ENCODE peak calls at places on chromosome 20, in ten cellular contexts. T is CD4-positive, alpha-beta T cell; H is HCT116; X is SK-N-MC; B is pancreas; S is fibroblast of lung; D is body of pancreas; E is effector memory CD4-positive, alpha-beta T cell; P is prostate gland; R is uterus. O is an unnamed sample.

GRCh38 chr20:22382742-22383141 is 201.6 kb downstream of the FOXA2 start:
- DNase-seq in T (no peak), H (no peak), X (no peak), B (no peak), S (no peak), D (no peak), E (no peak), P (no peak), R (no peak), O (no peak)

GRCh38 chr20:4217349-4217761 is 202.0 kb upstream of the RNF24 start:
- DNase-seq in T (no peak), H (no peak), X (no peak), B (no peak), S (no peak), D (no peak), E (no peak), P (no peak), R (no peak), O (no peak)

GRCh38 chr20:19252670-19253120 is 40.3 kb downstream of the SLC24A3 start:
- DNase-seq in T (no peak), H (no peak), X (peak; percentile 45), B (no peak), S (peak; percentile 93), D (peak; percentile 48), E (no peak), P (no peak), R (peak; percentile 54), O (no peak)

GRCh38 chr20:62356948-62357667 is 10.0 kb downstream of the LAMA5 start:
- DNase-seq in T (no peak), H (no peak), X (no peak), B (no peak), S (peak; percentile 67), D (peak; percentile 61), E (no peak), P (no peak), R (peak; percentile 76), O (no peak)

GRCh38 chr20:2626853-2627541 is 25.4 kb upstream of the NOP56 start:
- DNase-seq in T (no peak), H (peak; percentile 72), X (peak; percentile 26), B (no peak), S (peak; percentile 54), D (peak; percentile 5), E (no peak), P (no peak), R (no peak), O (no peak)

GRCh38 chr20:5843054-5843731 is 93.0 kb downstream of the SHLD1 start:
- DNase-seq in T (no peak), H (no peak), X (no peak), B (no peak), S (peak; percentile 17), D (no peak), E (no peak), P (peak; percentile 36), R (no peak), O (no peak)

GRCh38 chr20:61885759-61886715 is 179.6 kb downstream of the TAF4 start:
- DNase-seq in T (no peak), H (no peak), X (no peak), B (no peak), S (no peak), D (no peak), E (no peak), P (no peak), R (no peak), O (no peak)

GRCh38 chr20:22954661-22955060 is 80.5 kb upstream of the SSTR4 start:
- DNase-seq in T (no peak), H (no peak), X (no peak), B (no peak), S (no peak), D (no peak), E (no peak), P (no peak), R (no peak), O (no peak)

GRCh38 chr20:64006902-64007301 is 26.0 kb downstream of the PRPF6 start:
- DNase-seq in T (no peak), H (no peak), X (no peak), B (no peak), S (no peak), D (no peak), E (no peak), P (no peak), R (no peak), O (no peak)

GRCh38 chr20:61589055-61589385 is 337.0 kb downstream of the CDH4 start:
- DNase-seq in T (no peak), H (no peak), X (no peak), B (no peak), S (peak; percentile 88), D (no peak), E (no peak), P (no peak), R (no peak), O (no peak)

GRCh38 chr20:45833883-45834796 is 541 bp downstream of the SNX21 start:
- DNase-seq in T (peak; percentile 36), H (no peak), X (no peak), B (peak; percentile 68), S (peak; percentile 73), D (peak; percentile 62), E (peak; percentile 16), P (peak; percentile 73), R (peak; percentile 87), O (peak; percentile 40)

DNA sequence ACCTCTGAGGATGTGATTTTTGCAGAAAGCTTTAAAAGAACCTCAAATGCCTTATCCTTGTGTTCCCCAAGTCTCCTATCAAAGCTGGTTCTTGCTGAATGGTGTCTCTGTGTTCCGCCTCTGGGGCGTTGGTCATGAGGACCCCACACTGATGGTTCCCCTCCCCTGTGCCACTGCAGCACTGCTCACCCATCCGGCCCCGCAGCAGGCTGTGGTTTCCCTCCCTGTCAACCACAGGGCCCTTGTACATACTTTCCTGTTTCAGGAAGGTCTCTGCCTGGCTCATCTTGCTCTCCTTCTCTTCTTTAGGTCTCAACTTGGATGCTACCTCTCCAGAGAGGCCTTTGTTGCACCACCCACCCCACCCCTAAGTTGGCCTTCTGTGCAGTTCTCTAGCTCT is 358.5 kb downstream of the CDH26 start:
- DNase-seq in T (no peak), H (no peak), X (no peak), B (no peak), S (no peak), D (no peak), E (no peak), P (no peak), R (no peak), O (no peak)
- H3K9me3 ChIP-seq in T (no peaks in the 10 kb centered on the region), H (no peaks in the 10 kb centered on the region), X (no peaks in the 10 kb centered on the region), B (no peaks in the 10 kb centered on the region), S (no peaks in the 10 kb centered on the region), D (no peaks in the 10 kb centered on the region), E (no peaks in the 10 kb centered on the region), P (no peaks in the 10 kb centered on the region), R (no peaks in the 10 kb centered on the region), O (no peaks in the 10 kb centered on the region)

GRCh38 chr20:42259389-42259788 is 641.2 kb upstream of the CHD6 start:
- DNase-seq in T (no peak), H (no peak), X (no peak), B (no peak), S (no peak), D (no peak), E (no peak), P (no peak), R (no peak), O (no peak)
- H3K9me3 ChIP-seq in T (no peaks in the 10 kb centered on the region), H (no peaks in the 10 kb centered on the region), X (no peaks in the 10 kb centered on the region), B (no peaks in the 10 kb centered on the region), S (no peaks in the 10 kb centered on the region), D (no peaks in the 10 kb centered on the region), E (no peaks in the 10 kb centered on the region), P (no peaks in the 10 kb centered on the region), R (no peaks in the 10 kb centered on the region), O (no peaks in the 10 kb centered on the region)

GRCh38 chr20:30612344-30612743 is 645.1 kb upstream of the DEFB115 start:
- DNase-seq in T (no peak), H (no peak), X (no peak), B (no peak), S (no peak), D (no peak), E (no peak), P (no peak), R (no peak), O (no peak)

GRCh38 chr20:30606990-30607389 is 650.5 kb upstream of the DEFB115 start:
- DNase-seq in T (no peak), H (no peak), X (no peak), B (no peak), S (no peak), D (no peak), E (no peak), P (no peak), R (no peak), O (no peak)

GRCh38 chr20:30610044-30610693 is 647.3 kb upstream of the DEFB115 start:
- DNase-seq in T (no peak), H (no peak), X (no peak), B (no peak), S (no peak), D (no peak), E (no peak), P (no peak), R (no peak), O (no peak)

GRCh38 chr20:30610751-30611150 is 646.7 kb upstream of the DEFB115 start:
- DNase-seq in T (no peak), H (no peak), X (no peak), B (no peak), S (no peak), D (no peak), E (no peak), P (no peak), R (no peak), O (no peak)

DNA sequence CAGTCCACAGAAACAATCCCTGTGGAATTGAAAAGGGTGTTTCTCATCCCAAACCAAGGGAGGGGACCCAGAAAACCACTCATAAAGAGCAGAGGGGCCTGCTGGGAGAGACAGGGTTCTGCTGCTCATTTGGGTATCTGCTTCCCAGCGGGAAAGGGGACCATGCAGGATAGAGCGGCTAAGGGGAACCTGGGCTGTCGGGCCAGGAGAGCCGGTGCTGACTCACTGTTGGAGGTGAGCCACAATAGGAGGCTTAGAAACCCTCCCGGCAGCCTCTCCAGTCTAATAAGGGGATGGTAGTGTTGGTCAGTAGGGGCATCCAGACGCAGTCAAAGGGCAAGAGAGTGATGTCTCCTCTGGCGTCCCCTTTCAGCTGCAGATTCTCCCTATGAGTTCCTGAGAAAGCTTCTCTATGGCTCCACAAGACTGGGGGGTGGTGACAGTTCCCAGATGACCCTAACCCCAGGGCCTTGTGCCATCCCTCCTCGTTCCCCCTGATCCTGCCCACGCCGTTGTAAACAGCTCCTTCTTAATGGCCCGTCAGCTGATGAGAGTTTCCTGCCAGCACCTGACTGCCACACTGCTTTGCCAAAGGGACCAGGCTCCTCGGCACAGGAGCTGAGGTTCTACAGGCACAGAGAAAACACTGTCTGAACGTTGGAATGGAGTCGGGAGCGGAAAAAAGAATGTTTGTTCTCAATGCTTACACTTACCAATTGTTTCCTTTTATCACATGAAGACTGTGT is 646.1 kb upstream of the DEFB115 start:
- DNase-seq in T (no peak), H (no peak), X (no peak), B (no peak), S (no peak), D (no peak), E (no peak), P (no peak), R (no peak), O (no peak)
- H3K9me3 ChIP-seq in T (peaks cover 12% of the 10 kb centered on the region), H (peaks cover 8% of the 10 kb centered on the region), X (no peaks in the 10 kb centered on the region), B (no peaks in the 10 kb centered on the region), S (no peaks in the 10 kb centered on the region), D (no peaks in the 10 kb centered on the region), E (peaks cover 8% of the 10 kb centered on the region), P (no peaks in the 10 kb centered on the region), R (no peaks in the 10 kb centered on the region), O (peaks cover 6% of the 10 kb centered on the region)

DNA sequence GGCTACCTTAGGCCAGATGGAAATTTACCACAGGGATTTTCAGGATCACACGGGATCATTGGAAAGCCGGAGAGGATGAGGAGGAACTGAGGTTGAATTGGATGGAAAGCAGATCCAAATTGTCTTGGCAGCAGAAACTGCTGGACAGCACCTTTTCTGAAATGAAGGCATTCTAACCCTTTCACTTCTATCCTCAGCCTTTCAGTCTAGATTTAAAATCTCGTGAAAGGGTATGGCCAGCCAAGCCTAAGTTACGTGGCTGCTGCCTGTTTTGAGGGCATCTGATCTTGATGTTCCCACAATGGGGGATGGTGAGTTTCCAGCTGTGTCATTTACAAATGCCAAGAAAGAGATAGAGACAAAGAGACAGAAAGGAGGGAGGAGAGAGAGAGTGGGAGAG is 358.2 kb downstream of the KIF16B start:
- DNase-seq in T (no peak), H (no peak), X (no peak), B (no peak), S (no peak), D (no peak), E (no peak), P (no peak), R (no peak), O (no peak)
- H3K9me3 ChIP-seq in T (no peaks in the 10 kb centered on the region), H (no peaks in the 10 kb centered on the region), X (no peaks in the 10 kb centered on the region), B (no peaks in the 10 kb centered on the region), S (no peaks in the 10 kb centered on the region), D (no peaks in the 10 kb centered on the region), E (no peaks in the 10 kb centered on the region), P (no peaks in the 10 kb centered on the region), R (no peaks in the 10 kb centered on the region), O (no peaks in the 10 kb centered on the region)